ENCODE peak calls at places on chromosomes 3 and 15, in five cellular contexts. One of them, this sample, is unnamed.

GRCh38 chr15:67997996-67998395 is 56.1 kb upstream of the PIAS1 start:
- DNase-seq in heart right ventricle: no peak
- DNase-seq in stomach: no peak
- DNase-seq in psoas muscle: no peak
- DNase-seq in bronchial epithelial cell: peak
- DNase-seq in this sample: no peak

GRCh38 chr15:34031987-34032760 is 6.8 kb downstream of the AVEN start:
- DNase-seq in heart right ventricle: no peak
- DNase-seq in stomach: no peak
- DNase-seq in psoas muscle: no peak
- DNase-seq in bronchial epithelial cell: no peak
- DNase-seq in this sample: no peak

GRCh38 chr15:66997212-66997611 is 68.2 kb upstream of the SMAD3 start:
- DNase-seq in heart right ventricle: no peak
- DNase-seq in stomach: no peak
- DNase-seq in psoas muscle: no peak
- DNase-seq in bronchial epithelial cell: peak
- DNase-seq in this sample: peak

GRCh38 chr3:51340311-51340829 is 44.7 kb upstream of the MANF start:
- DNase-seq in heart right ventricle: no peak
- DNase-seq in stomach: no peak
- DNase-seq in psoas muscle: no peak
- DNase-seq in bronchial epithelial cell: peak
- DNase-seq in this sample: peak

GRCh38 chr3:45034612-45035252 is 8.6 kb downstream of the CLEC3B start:
- DNase-seq in heart right ventricle: peak
- DNase-seq in stomach: peak
- DNase-seq in psoas muscle: peak
- DNase-seq in bronchial epithelial cell: no peak
- DNase-seq in this sample: no peak

GRCh38 chr3:42702066-42702951 is at the start of gene HHATL:
- DNase-seq in heart right ventricle: peak
- DNase-seq in stomach: peak
- DNase-seq in psoas muscle: peak
- DNase-seq in bronchial epithelial cell: no peak
- DNase-seq in this sample: no peak

GRCh38 chr3:29486917-29487316 is 206.0 kb downstream of the RBMS3 start:
- DNase-seq in heart right ventricle: no peak
- DNase-seq in stomach: no peak
- DNase-seq in psoas muscle: no peak
- DNase-seq in bronchial epithelial cell: peak
- DNase-seq in this sample: no peak

GRCh38 chr3:124976378-124976777 is 41.8 kb upstream of the MUC13 start:
- DNase-seq in heart right ventricle: no peak
- DNase-seq in stomach: no peak
- DNase-seq in psoas muscle: no peak
- DNase-seq in bronchial epithelial cell: peak
- DNase-seq in this sample: no peak

GRCh38 chr15:37134699-37135131 is 34.4 kb upstream of the MEIS2 start:
- DNase-seq in heart right ventricle: no peak
- DNase-seq in stomach: no peak
- DNase-seq in psoas muscle: no peak
- DNase-seq in bronchial epithelial cell: peak
- DNase-seq in this sample: no peak

GRCh38 chr15:36161108-36161507 is 418.3 kb upstream of the CDIN1 start:
- DNase-seq in heart right ventricle: no peak
- DNase-seq in stomach: no peak
- DNase-seq in psoas muscle: no peak
- DNase-seq in bronchial epithelial cell: no peak
- DNase-seq in this sample: no peak

GRCh38 chr3:142210144-142210543 is 15.2 kb downstream of the GK5 start:
- DNase-seq in heart right ventricle: no peak
- DNase-seq in stomach: no peak
- DNase-seq in psoas muscle: no peak
- DNase-seq in bronchial epithelial cell: no peak
- DNase-seq in this sample: no peak
- H3K4me3 ChIP-seq in heart right ventricle: no peak
- H3K4me3 ChIP-seq in stomach: no peak
- H3K4me3 ChIP-seq in psoas muscle: no peak
- H3K4me3 ChIP-seq in bronchial epithelial cell: no peak
- H3K4me3 ChIP-seq in this sample: no peak

GRCh38 chr3:115657168-115657567 is 33.9 kb downstream of the GAP43 start:
- DNase-seq in heart right ventricle: no peak
- DNase-seq in stomach: no peak
- DNase-seq in psoas muscle: no peak
- DNase-seq in bronchial epithelial cell: no peak
- DNase-seq in this sample: no peak
- H3K4me3 ChIP-seq in heart right ventricle: no peak
- H3K4me3 ChIP-seq in stomach: no peak
- H3K4me3 ChIP-seq in psoas muscle: no peak
- H3K4me3 ChIP-seq in bronchial epithelial cell: no peak
- H3K4me3 ChIP-seq in this sample: no peak

GRCh38 chr3:4949004-4949403 is 30.2 kb upstream of the BHLHE40 start:
- DNase-seq in heart right ventricle: no peak
- DNase-seq in stomach: no peak
- DNase-seq in psoas muscle: no peak
- DNase-seq in bronchial epithelial cell: no peak
- DNase-seq in this sample: no peak
- H3K4me3 ChIP-seq in heart right ventricle: no peak
- H3K4me3 ChIP-seq in stomach: no peak
- H3K4me3 ChIP-seq in psoas muscle: no peak
- H3K4me3 ChIP-seq in bronchial epithelial cell: no peak
- H3K4me3 ChIP-seq in this sample: no peak

DNA sequence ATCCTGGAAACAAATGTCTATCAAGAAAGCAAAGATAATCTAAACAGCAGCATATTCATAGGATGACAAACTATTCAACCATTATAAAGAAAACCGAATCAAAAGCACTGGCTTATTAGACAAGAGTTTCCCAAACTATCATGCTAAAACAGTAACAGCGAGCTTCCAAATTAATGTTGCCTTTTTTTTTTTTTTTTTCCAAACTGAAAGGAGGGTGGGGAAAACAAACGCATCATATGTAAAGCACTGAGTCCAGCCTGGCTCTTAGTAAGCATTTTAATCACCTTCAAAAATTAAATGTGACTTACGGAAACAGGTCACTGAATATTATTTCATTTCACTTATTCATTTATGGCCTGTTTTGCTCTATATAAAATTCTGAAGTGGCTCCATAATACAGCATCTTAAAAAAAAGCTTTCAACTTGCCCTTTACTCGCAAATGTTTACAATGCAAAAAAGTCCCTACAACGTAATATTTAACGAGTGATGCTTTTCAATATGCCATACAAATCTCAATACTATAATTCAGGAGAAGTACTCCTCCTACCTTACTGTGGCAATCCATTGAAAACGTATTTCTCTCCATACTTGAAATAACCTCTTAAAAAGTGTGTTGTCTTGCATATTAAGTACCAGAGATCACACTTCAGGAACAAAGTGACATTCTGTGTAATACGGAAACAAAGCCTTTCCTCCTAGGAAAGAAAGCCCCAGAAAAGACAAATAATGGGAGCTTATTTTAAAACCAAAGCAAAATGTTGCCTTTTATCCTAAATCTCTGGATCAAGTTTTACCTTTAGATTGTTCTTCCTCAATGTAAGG is 2.1 kb downstream of the TJP1 start:
- DNase-seq in heart right ventricle: no peak
- DNase-seq in stomach: no peak
- DNase-seq in psoas muscle: no peak
- DNase-seq in bronchial epithelial cell: no peak
- DNase-seq in this sample: no peak
- H3K4me3 ChIP-seq in heart right ventricle: peak
- H3K4me3 ChIP-seq in stomach: peak
- H3K4me3 ChIP-seq in psoas muscle: peak
- H3K4me3 ChIP-seq in bronchial epithelial cell: peak
- H3K4me3 ChIP-seq in this sample: peak

GRCh38 chr15:63984331-63984730 is 62.0 kb downstream of the DAPK2 start:
- DNase-seq in heart right ventricle: no peak
- DNase-seq in stomach: peak
- DNase-seq in psoas muscle: no peak
- DNase-seq in bronchial epithelial cell: no peak
- DNase-seq in this sample: no peak

GRCh38 chr15:63985221-63986184 is 60.8 kb downstream of the DAPK2 start:
- DNase-seq in heart right ventricle: peak
- DNase-seq in stomach: peak
- DNase-seq in psoas muscle: peak
- DNase-seq in bronchial epithelial cell: no peak
- DNase-seq in this sample: no peak

GRCh38 chr15:63983071-63983711 is 63.1 kb downstream of the DAPK2 start:
- DNase-seq in heart right ventricle: no peak
- DNase-seq in stomach: no peak
- DNase-seq in psoas muscle: no peak
- DNase-seq in bronchial epithelial cell: no peak
- DNase-seq in this sample: no peak

GRCh38 chr15:63981596-63982320 is 64.5 kb downstream of the DAPK2 start:
- DNase-seq in heart right ventricle: no peak
- DNase-seq in stomach: no peak
- DNase-seq in psoas muscle: no peak
- DNase-seq in bronchial epithelial cell: peak
- DNase-seq in this sample: no peak

GRCh38 chr15:63982381-63982854 is 63.9 kb downstream of the DAPK2 start:
- DNase-seq in heart right ventricle: no peak
- DNase-seq in stomach: no peak
- DNase-seq in psoas muscle: peak
- DNase-seq in bronchial epithelial cell: no peak
- DNase-seq in this sample: no peak
- H3K4me3 ChIP-seq in heart right ventricle: no peak
- H3K4me3 ChIP-seq in stomach: no peak
- H3K4me3 ChIP-seq in psoas muscle: no peak
- H3K4me3 ChIP-seq in bronchial epithelial cell: no peak
- H3K4me3 ChIP-seq in this sample: no peak

DNA sequence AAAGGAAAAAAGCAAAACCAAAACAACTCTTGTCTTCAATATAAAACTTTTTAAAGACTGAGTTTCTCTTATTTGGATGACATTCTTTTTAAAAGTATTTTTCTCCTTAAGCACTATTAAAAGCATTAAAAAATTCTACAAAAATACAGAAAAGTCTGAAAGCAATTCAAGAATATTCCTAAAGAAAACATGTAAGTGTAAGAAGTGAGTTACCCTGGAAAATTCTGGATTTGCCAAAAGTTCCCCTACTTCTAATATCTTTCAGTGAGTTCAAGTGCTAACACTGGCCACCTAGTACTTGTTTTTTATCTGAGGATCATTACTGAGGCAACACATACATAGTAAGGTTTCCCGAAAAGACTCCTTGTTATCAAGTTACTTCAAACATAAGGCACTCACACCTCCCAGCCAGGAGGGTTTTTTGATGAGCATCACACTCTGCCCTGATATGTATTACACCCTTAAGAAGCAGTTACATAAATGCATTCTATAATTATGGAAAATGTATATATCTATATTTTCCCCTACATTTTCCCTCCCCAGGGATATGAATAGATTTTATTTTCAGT is 158.4 kb downstream of the TIGIT start:
- DNase-seq in heart right ventricle: no peak
- DNase-seq in stomach: no peak
- DNase-seq in psoas muscle: no peak
- DNase-seq in bronchial epithelial cell: no peak
- DNase-seq in this sample: no peak
- H3K4me3 ChIP-seq in heart right ventricle: peak
- H3K4me3 ChIP-seq in stomach: no peak
- H3K4me3 ChIP-seq in psoas muscle: peak
- H3K4me3 ChIP-seq in bronchial epithelial cell: no peak
- H3K4me3 ChIP-seq in this sample: no peak

DNA sequence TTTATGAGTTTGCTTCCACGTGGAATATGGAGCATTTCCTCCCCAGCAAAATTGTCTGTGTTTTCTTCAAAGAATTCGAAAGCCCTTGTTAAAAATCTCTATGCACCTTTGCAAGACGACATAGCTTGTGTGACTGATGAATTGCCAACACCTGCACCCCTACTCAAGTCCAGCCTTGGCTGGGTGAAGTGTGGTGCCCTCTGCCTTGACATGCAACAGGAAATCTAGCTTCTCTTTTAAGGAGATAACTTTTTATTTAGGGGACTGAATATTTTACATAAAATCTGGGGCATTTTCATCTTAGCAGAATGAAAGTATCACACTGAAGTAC is 647 bp downstream of the HMG20A start:
- DNase-seq in heart right ventricle: no peak
- DNase-seq in stomach: no peak
- DNase-seq in psoas muscle: peak
- DNase-seq in bronchial epithelial cell: peak
- DNase-seq in this sample: peak
- H3K4me3 ChIP-seq in heart right ventricle: peak
- H3K4me3 ChIP-seq in stomach: peak
- H3K4me3 ChIP-seq in psoas muscle: peak
- H3K4me3 ChIP-seq in bronchial epithelial cell: peak
- H3K4me3 ChIP-seq in this sample: peak

GRCh38 chr3:16482770-16483531 is 30.5 kb downstream of the RFTN1 start:
- DNase-seq in heart right ventricle: no peak
- DNase-seq in stomach: no peak
- DNase-seq in psoas muscle: peak
- DNase-seq in bronchial epithelial cell: no peak
- DNase-seq in this sample: peak

GRCh38 chr3:16478516-16478915 is 35.0 kb downstream of the RFTN1 start:
- DNase-seq in heart right ventricle: peak
- DNase-seq in stomach: no peak
- DNase-seq in psoas muscle: peak
- DNase-seq in bronchial epithelial cell: peak
- DNase-seq in this sample: no peak

GRCh38 chr3:16482194-16482769 is 31.2 kb downstream of the RFTN1 start:
- DNase-seq in heart right ventricle: no peak
- DNase-seq in stomach: no peak
- DNase-seq in psoas muscle: no peak
- DNase-seq in bronchial epithelial cell: no peak
- DNase-seq in this sample: no peak

GRCh38 chr3:16481570-16481897 is 32.0 kb downstream of the RFTN1 start:
- DNase-seq in heart right ventricle: no peak
- DNase-seq in stomach: no peak
- DNase-seq in psoas muscle: no peak
- DNase-seq in bronchial epithelial cell: no peak
- DNase-seq in this sample: no peak

GRCh38 chr3:16480861-16481569 is 32.5 kb downstream of the RFTN1 start:
- DNase-seq in heart right ventricle: no peak
- DNase-seq in stomach: no peak
- DNase-seq in psoas muscle: no peak
- DNase-seq in bronchial epithelial cell: no peak
- DNase-seq in this sample: no peak
- H3K4me3 ChIP-seq in heart right ventricle: no peak
- H3K4me3 ChIP-seq in stomach: no peak
- H3K4me3 ChIP-seq in psoas muscle: no peak
- H3K4me3 ChIP-seq in bronchial epithelial cell: no peak
- H3K4me3 ChIP-seq in this sample: no peak

GRCh38 chr15:31328999-31329639 is 2.5 kb downstream of the KLF13 start:
- DNase-seq in heart right ventricle: no peak
- DNase-seq in stomach: no peak
- DNase-seq in psoas muscle: peak
- DNase-seq in bronchial epithelial cell: peak
- DNase-seq in this sample: no peak
- H3K4me3 ChIP-seq in heart right ventricle: peak
- H3K4me3 ChIP-seq in stomach: peak
- H3K4me3 ChIP-seq in psoas muscle: peak
- H3K4me3 ChIP-seq in bronchial epithelial cell: peak
- H3K4me3 ChIP-seq in this sample: peak

GRCh38 chr15:83364541-83364940 is 80.1 kb upstream of the BNC1 start:
- DNase-seq in heart right ventricle: no peak
- DNase-seq in stomach: no peak
- DNase-seq in psoas muscle: no peak
- DNase-seq in bronchial epithelial cell: no peak
- DNase-seq in this sample: no peak

GRCh38 chr15:83362706-83363105 is 78.2 kb upstream of the BNC1 start:
- DNase-seq in heart right ventricle: no peak
- DNase-seq in stomach: no peak
- DNase-seq in psoas muscle: no peak
- DNase-seq in bronchial epithelial cell: no peak
- DNase-seq in this sample: no peak

GRCh38 chr15:83365370-83365938 is 81.0 kb upstream of the BNC1 start:
- DNase-seq in heart right ventricle: peak
- DNase-seq in stomach: no peak
- DNase-seq in psoas muscle: peak
- DNase-seq in bronchial epithelial cell: peak
- DNase-seq in this sample: no peak
- H3K4me3 ChIP-seq in heart right ventricle: peak
- H3K4me3 ChIP-seq in stomach: peak
- H3K4me3 ChIP-seq in psoas muscle: peak
- H3K4me3 ChIP-seq in bronchial epithelial cell: peak
- H3K4me3 ChIP-seq in this sample: peak